ENCODE peak calls at places on chromosomes 2 and 18, in five cellular contexts. Q, W, D, J and L are unnamed samples.

GRCh38 chr2:143937563-143938346 is 582.2 kb downstream of the ZEB2 start:
- DNase-seq in Q (no peak), J (no peak), D (peak; percentile 70), W (no peak), L (no peak)

GRCh38 chr18:44128365-44128764 is 552.3 kb upstream of the SETBP1 start:
- DNase-seq in J (no peak), D (no peak), Q (no peak), W (peak; percentile 5), L (no peak)

GRCh38 chr2:96245609-96246390 is 20.0 kb downstream of the TMEM127 start:
- DNase-seq in W (peak; percentile 34), Q (no peak), D (no peak), J (no peak), L (no peak)

GRCh38 chr18:354456-354855 is 86.6 kb upstream of the THOC1 start:
- DNase-seq in W (no peak), J (no peak), Q (no peak), D (no peak), L (no peak)

GRCh38 chr2:206212673-206213513 is 53.2 kb downstream of the EEF1B2 start:
- DNase-seq in D (no peak), J (no peak), W (no peak), Q (no peak), L (no peak)

GRCh38 chr2:176162911-176163654 is 6.0 kb downstream of the HOXD3 start:
- DNase-seq in D (no peak), Q (no peak), J (no peak), W (no peak), L (no peak)

GRCh38 chr2:26691881-26692813 is at the start of gene KCNK3:
- DNase-seq in D (peak; percentile 88), W (no peak), J (peak; percentile 40), Q (peak; percentile 23), L (no peak)

GRCh38 chr2:120346034-120346666 is at the start of gene INHBB:
- DNase-seq in Q (no peak), J (no peak), D (no peak), W (no peak), L (no peak)

GRCh38 chr2:102439065-102439695 is 16.2 kb downstream of the IL18RAP start:
- DNase-seq in W (no peak), J (no peak), Q (no peak), D (no peak), L (no peak)

GRCh38 chr2:55115795-55116597 is 65.7 kb upstream of the RTN4 start:
- DNase-seq in D (no peak), Q (no peak), J (no peak), W (peak; percentile 79), L (no peak)

GRCh38 chr2:32135409-32135808 is 30.3 kb upstream of the SLC30A6 start:
- DNase-seq in Q (no peak), D (no peak), W (peak; percentile 90), J (no peak), L (no peak)

GRCh38 chr18:13268035-13268700 is 49.6 kb downstream of the LDLRAD4 start:
- DNase-seq in D (no peak), W (no peak), Q (no peak), J (no peak), L (no peak)

GRCh38 chr2:19547321-19547720 is 188.9 kb upstream of the OSR1 start:
- DNase-seq in W (no peak), D (no peak), J (no peak), Q (no peak), L (no peak)

GRCh38 chr2:233369462-233369861 is 15.2 kb downstream of the DGKD start:
- DNase-seq in Q (no peak), W (no peak), J (no peak), D (no peak), L (no peak)

GRCh38 chr2:230925879-230926765 is 1.1 kb upstream of the GPR55 start:
- DNase-seq in Q (peak; percentile 48), W (no peak), D (peak; percentile 38), J (no peak), L (peak; percentile 35)

GRCh38 chr2:108927936-108928659 is 60.9 kb downstream of the EDAR start:
- DNase-seq in D (peak; percentile 71), W (peak; percentile 55), J (peak; percentile 26), Q (peak; percentile 9), L (no peak)

GRCh38 chr2:196823750-196824149 is 14.6 kb upstream of the C2orf66 start:
- DNase-seq in W (peak; percentile 83), J (no peak), Q (no peak), D (no peak), L (no peak)

GRCh38 chr2:240225660-240226475 is 85.4 kb upstream of the OTOS start:
- DNase-seq in D (peak; percentile 14), Q (no peak), J (no peak), W (no peak), L (no peak)

GRCh38 chr2:155574941-155575340 is 757.6 kb downstream of the NR4A2 start:
- DNase-seq in Q (no peak), D (no peak), W (no peak), J (no peak), L (no peak)

GRCh38 chr18:376307-376706 is 108.5 kb upstream of the THOC1 start:
- DNase-seq in Q (no peak), W (no peak), D (no peak), J (no peak), L (no peak)

GRCh38 chr18:56353676-56354260 is 284.6 kb downstream of the TXNL1 start:
- DNase-seq in W (no peak), J (no peak), D (no peak), Q (no peak), L (no peak)

GRCh38 chr18:48529796-48530195 is 9.0 kb upstream of the CTIF start:
- DNase-seq in D (no peak), W (peak; percentile 10), Q (no peak), J (no peak), L (no peak)

GRCh38 chr2:27992787-27993747 is 102.5 kb downstream of the BABAM2 start:
- DNase-seq in J (no peak), D (no peak), Q (no peak), W (peak; percentile 39), L (no peak)

GRCh38 chr2:101736861-101737291 is 39.4 kb downstream of the MAP4K4 start:
- DNase-seq in W (peak; percentile 91), J (no peak), Q (peak; percentile 31), D (no peak), L (no peak)

GRCh38 chr2:133570547-133570946 is 2.3 kb upstream of the NCKAP5 start:
- DNase-seq in D (no peak), W (no peak), J (no peak), Q (no peak), L (no peak)

GRCh38 chr2:1609706-1610485 is 134.4 kb downstream of the PXDN start:
- DNase-seq in W (no peak), Q (no peak), J (no peak), D (no peak), L (no peak)